ENCODE peak calls at places on chromosomes 12 and 14, in ten cellular contexts. U is cardiac fibroblast, A is AG10803, M is adrenal gland, E is SHP77, J is T-cell, C is HT1080, N is HTR-8/SVneo, I is kidney, Z is anterior cingulate cortex. P is an unnamed sample.
A peak's percentile ranks its signal among the peaks of the same experiment; 100 is the strongest.

GRCh38 chr14:21171128-21171527 is 15.3 kb upstream of the OR5AU1 start:
- DNase-seq in A (no peak), M (no peak), I (no peak), J (no peak), E (no peak), N (no peak), Z (no peak), C (no peak), U (no peak), P (no peak)

GRCh38 chr12:79988368-79988767 is 53.5 kb upstream of the PPP1R12A start:
- DNase-seq in E (no peak), N (no peak), Z (no peak), A (peak; percentile 43), J (no peak), C (peak; percentile 49), M (no peak), U (peak; percentile 35), I (no peak), P (no peak)

GRCh38 chr14:51612449-51612848 is 39.3 kb upstream of the FRMD6 start:
- DNase-seq in U (no peak), Z (no peak), C (no peak), N (no peak), M (no peak), I (no peak), J (no peak), A (no peak), E (no peak), P (no peak)

GRCh38 chr12:51828951-51829581 is 19.5 kb downstream of the FIGNL2 start:
- DNase-seq in A (no peak), I (no peak), U (no peak), C (no peak), E (no peak), M (no peak), Z (no peak), N (no peak), J (no peak), P (no peak)

GRCh38 chr12:89817501-89818226 is 109.0 kb upstream of the ATP2B1 start:
- DNase-seq in C (no peak), Z (no peak), E (no peak), A (no peak), M (no peak), U (no peak), I (no peak), J (no peak), N (no peak), P (no peak)

GRCh38 chr12:10361622-10362021 is 28.2 kb downstream of the KLRK1 start:
- DNase-seq in Z (no peak), A (peak; percentile 29), N (no peak), C (no peak), J (no peak), M (no peak), U (peak; percentile 43), I (no peak), E (no peak), P (no peak)

GRCh38 chr12:118922405-118922804 is 58.9 kb upstream of the SRRM4 start:
- DNase-seq in E (no peak), U (no peak), C (no peak), A (no peak), N (no peak), J (no peak), I (no peak), Z (no peak), M (no peak), P (no peak)

GRCh38 chr12:105775351-105775750 is 363.4 kb downstream of the NUAK1 start:
- DNase-seq in M (no peak), C (peak; percentile 27), J (no peak), A (peak; percentile 62), E (no peak), Z (no peak), N (peak; percentile 43), U (peak; percentile 72), I (no peak), P (no peak)

GRCh38 chr12:125065753-125066570 is 727 bp downstream of the AACS start:
- DNase-seq in E (no peak), I (no peak), M (peak; percentile 25), Z (no peak), C (no peak), N (no peak), U (no peak), A (no peak), J (no peak), P (no peak)

GRCh38 chr12:19846561-19846960 is 407.3 kb downstream of the AEBP2 start:
- DNase-seq in E (no peak), M (no peak), A (peak; percentile 62), C (peak; percentile 66), N (peak; percentile 14), I (no peak), Z (no peak), U (peak; percentile 82), J (no peak), P (no peak)

GRCh38 chr14:88323520-88324199 is 591 bp upstream of the KCNK10 start:
- DNase-seq in E (no peak), I (peak; percentile 72), Z (peak; percentile 65), J (no peak), N (no peak), C (no peak), A (peak; percentile 3), M (no peak), U (no peak), P (peak; percentile 4)

GRCh38 chr12:15982471-15982870 is 71.3 kb downstream of the DERA start:
- DNase-seq in M (no peak), Z (no peak), J (no peak), A (peak; percentile 71), U (peak; percentile 74), N (peak; percentile 3), E (no peak), C (peak; percentile 26), I (no peak), P (no peak)

GRCh38 chr12:124151583-124151982 is 143.3 kb upstream of the RFLNA start:
- DNase-seq in A (no peak), E (no peak), N (no peak), I (no peak), U (no peak), J (no peak), C (no peak), M (no peak), Z (no peak), P (no peak)

GRCh38 chr14:65230287-65230728 is 128.0 kb upstream of the MAX start:
- DNase-seq in A (no peak), E (peak; percentile 35), N (peak; percentile 62), M (no peak), U (peak; percentile 45), J (no peak), Z (peak; percentile 48), I (no peak), C (no peak), P (no peak)

GRCh38 chr12:107442593-107442992 is 243.0 kb upstream of the PWP1 start:
- DNase-seq in E (no peak), U (no peak), N (no peak), Z (no peak), J (no peak), C (no peak), M (no peak), A (peak; percentile 50), I (no peak), P (no peak)

GRCh38 chr14:73124180-73124894 is 12.0 kb upstream of the PSEN1 start:
- DNase-seq in U (no peak), C (no peak), I (no peak), J (no peak), N (no peak), M (no peak), E (no peak), A (no peak), Z (no peak), P (no peak)

GRCh38 chr12:77228376-77228775 is 163.0 kb upstream of the E2F7 start:
- DNase-seq in C (no peak), J (no peak), E (no peak), Z (no peak), N (no peak), M (no peak), I (no peak), A (no peak), U (no peak), P (no peak)

P was measured in NCI-H460.